ENCODE peak calls at places on chromosomes 4 and X, in four cellular contexts. U is mucosa of descending colon, L is right lobe of liver, D is spleen. R is an unnamed sample.

GRCh38 chrX:78064152-78064551 is 39.9 kb upstream of the PGK1 start:
- DNase-seq in L (no peak), D (no peak), U (no peak), R (no peak)

GRCh38 chr4:88163286-88163685 is 4.8 kb upstream of the ABCG2 start:
- DNase-seq in U (no peak), L (no peak), D (no peak), R (no peak)

GRCh38 chr4:4862665-4863482 is 3.4 kb downstream of the MSX1 start:
- DNase-seq in D (peak; percentile 70), U (no peak), L (no peak), R (peak; percentile 72)

GRCh38 chrX:118764122-118764521 is 36.7 kb downstream of the IL13RA1 start:
- DNase-seq in L (no peak), U (no peak), D (no peak), R (no peak)

GRCh38 chrX:24629701-24630100 is 17.4 kb downstream of the PCYT1B start:
- DNase-seq in L (no peak), U (no peak), D (no peak), R (no peak)

GRCh38 chr4:103422467-103423219 is 224.5 kb upstream of the CENPE start:
- DNase-seq in L (no peak), U (no peak), D (no peak), R (no peak)

GRCh38 chrX:17635231-17635630 is 102.1 kb upstream of the SCML1 start:
- DNase-seq in U (no peak), D (no peak), L (no peak), R (no peak)

GRCh38 chr4:110754726-110755125 is 131.8 kb upstream of the PITX2 start:
- DNase-seq in L (no peak), U (no peak), D (no peak), R (no peak)

GRCh38 chr4:73917081-73917501 is 47.9 kb downstream of the CXCL1 start:
- DNase-seq in D (no peak), U (no peak), L (no peak), R (no peak)

GRCh38 chr4:5399790-5400421 is 308.5 kb downstream of the EVC2 start:
- DNase-seq in D (no peak), U (peak; percentile 18), L (no peak), R (no peak)

GRCh38 chr4:18695733-18696527 is 674.4 kb upstream of the LCORL start:
- DNase-seq in U (no peak), D (no peak), L (no peak), R (no peak)

GRCh38 chr4:132071815-132072214 is 1077.3 kb upstream of the PCDH10 start:
- DNase-seq in D (no peak), L (no peak), U (no peak), R (no peak)

GRCh38 chrX:18938710-18939109 is 45.2 kb downstream of the PHKA2 start:
- DNase-seq in L (no peak), U (no peak), D (no peak), R (no peak)

GRCh38 chr4:72666910-72667309 is 97.9 kb upstream of the ADAMTS3 start:
- DNase-seq in D (no peak), U (no peak), L (no peak), R (no peak)
- H3K4me3 ChIP-seq in D (no peak overlapping the region), U (no peak overlapping the region), L (no peak overlapping the region), R (no peak overlapping the region)

GRCh38 chr4:166162327-166162726 is 289.3 kb downstream of the TLL1 start:
- DNase-seq in U (no peak), D (no peak), L (no peak), R (no peak)
- H3K4me1 ChIP-seq in U (no peaks in the 10 kb centered on the region), D (no peaks in the 10 kb centered on the region), L (no peaks in the 10 kb centered on the region), R (no peaks in the 10 kb centered on the region)

DNA sequence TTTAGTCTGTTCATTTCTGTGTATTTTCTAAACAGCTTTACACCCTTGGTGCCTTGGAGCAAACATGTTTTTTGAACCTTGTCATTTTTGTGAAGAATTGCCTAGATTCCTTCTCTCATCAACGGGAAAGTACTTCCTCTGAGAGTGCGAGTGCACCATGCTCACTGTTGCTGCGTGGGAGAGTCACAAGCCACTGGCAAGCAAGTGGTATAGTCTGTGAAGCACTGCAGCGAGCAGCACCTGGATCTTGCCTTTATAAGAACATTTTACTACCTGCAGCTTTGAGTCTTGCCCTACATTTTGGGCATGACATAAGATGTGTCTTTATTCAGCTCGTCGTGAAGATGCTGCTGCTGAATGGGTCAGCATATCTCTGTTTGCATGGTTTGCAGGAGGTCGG is 44.9 kb downstream of the HADH start:
- DNase-seq in U (no peak), L (no peak), D (no peak), R (no peak)
- H3K4me3 ChIP-seq in U (no peak overlapping the region), L (no peak overlapping the region), D (no peak overlapping the region), R (no peak overlapping the region)

DNA sequence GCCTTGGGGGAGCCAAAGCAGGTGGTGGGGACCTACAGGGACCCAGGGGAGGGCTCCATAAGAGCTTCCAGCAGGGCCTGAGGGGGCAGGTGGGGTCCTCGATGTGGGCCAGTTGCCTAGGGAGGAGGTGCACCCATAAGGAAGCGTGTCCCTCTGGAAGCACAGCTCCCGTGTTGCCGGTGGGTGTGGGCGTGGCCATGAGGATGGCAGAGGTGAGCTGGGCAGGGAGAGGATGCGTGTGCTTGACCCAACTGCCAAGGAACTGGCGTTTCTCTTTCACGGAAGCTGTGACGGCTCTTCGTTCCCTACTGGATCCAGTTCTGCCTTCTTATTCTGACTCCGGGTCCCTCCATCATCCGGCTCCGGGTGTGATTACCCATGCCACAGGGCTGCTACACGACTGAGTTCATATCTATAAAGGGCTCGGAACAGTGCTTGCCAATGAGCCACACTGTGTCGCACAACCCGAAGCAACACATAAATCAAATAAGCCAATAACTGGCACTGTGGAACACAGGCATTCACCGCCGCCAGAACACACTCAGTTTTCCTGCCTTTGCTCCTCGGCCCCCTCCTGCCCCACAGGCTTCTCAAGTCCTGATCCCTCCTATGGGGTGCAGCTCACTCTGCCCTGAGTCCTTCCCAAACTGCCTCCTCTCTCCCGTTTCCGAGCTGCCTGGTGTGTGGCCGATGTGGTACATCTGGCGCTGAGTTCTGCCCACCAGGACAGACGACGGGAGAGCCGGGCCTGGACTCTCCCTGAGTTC is 35.5 kb downstream of the RNF212 start:
- DNase-seq in U (no peak), L (peak; percentile 37), D (no peak), R (no peak)
- H3K4me1 ChIP-seq in U (peaks cover 3% of the 10 kb centered on the region), L (no peaks in the 10 kb centered on the region), D (peaks cover 20% of the 10 kb centered on the region), R (peaks cover 11% of the 10 kb centered on the region)

GRCh38 chrX:153642655-153643430 is 4.2 kb upstream of the DUSP9 start:
- DNase-seq in L (no peak), D (peak; percentile 72), U (no peak), R (no peak)

GRCh38 chrX:153645151-153645550 is 1.9 kb upstream of the DUSP9 start:
- DNase-seq in L (no peak), D (no peak), U (no peak), R (no peak)

GRCh38 chrX:153642313-153642654 is 4.7 kb upstream of the DUSP9 start:
- DNase-seq in L (no peak), D (peak; percentile 69), U (no peak), R (no peak)

GRCh38 chrX:153644356-153645125 is 2.5 kb upstream of the DUSP9 start:
- DNase-seq in U (no peak), L (peak; percentile 23), D (peak; percentile 62), R (no peak)

DNA sequence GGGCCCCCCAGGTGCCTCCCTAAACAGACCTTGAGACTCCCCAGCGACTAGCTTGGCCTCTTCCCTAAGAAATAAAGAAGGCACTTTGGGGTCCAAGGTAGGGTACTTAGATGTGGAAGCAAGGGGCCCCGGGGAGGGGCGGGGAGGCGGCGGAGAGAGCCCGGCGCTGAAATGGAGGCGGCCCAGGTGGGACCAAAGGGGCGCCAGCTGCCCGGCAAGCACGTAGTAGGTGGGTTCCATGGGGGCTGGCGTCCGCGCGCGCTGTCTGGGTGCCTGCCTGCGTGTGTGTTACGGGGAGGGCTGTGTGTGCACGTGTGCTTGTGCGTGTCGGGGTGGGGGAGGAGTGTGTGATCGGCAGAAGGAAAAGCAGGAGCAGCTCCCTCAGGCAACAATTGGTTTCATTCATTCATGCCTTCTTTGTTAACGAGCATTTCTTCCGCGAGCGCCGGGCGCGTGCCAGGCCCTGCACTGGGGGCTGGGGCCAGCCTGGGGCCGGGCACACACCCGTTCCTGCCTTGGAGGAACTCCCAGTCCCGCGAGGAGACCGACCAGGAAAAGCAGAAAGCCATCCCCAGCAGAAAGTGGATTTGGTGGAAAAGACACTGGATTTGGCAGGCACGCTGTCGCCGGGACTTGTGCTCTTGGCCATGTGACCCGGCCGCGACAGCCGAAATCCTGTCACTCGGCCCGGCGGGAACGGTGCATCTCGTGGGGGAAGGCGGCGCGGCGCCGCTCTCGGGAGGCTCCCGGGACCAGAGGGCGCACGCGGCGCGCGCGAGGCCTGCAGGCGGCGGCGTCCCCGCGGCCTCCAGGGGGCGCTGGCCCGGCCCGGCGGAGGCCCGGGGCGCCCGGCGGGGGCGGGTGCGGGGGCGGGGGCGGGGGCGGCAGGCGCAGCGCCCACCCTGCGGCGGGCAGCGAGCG is 3.3 kb upstream of the DUSP9 start:
- DNase-seq in U (no peak), L (peak; percentile 40), D (peak; percentile 66), R (no peak)
- H3K4me3 ChIP-seq in U (no peak overlapping the region), L (no peak overlapping the region), D (no peak overlapping the region), R (no peak overlapping the region)